ENCODE peak calls at places on chromosomes 16 and 17, in seven cellular contexts. V is fibroblast of lung, U is tibial artery, P is lower lobe of right lung, G is DND-41, Z is mesendoderm, X is body of pancreas. E is an unnamed sample. For H3K36me3, the result is how much of the 10 kb centered on the place peaks cover.

GRCh38 chr17:7774037-7774659 is 56.6 kb downstream of the DNAH2 start:
- DNase-seq in V (peak), U (no peak), G (no peak), X (no peak), P (no peak), Z (peak), E (peak)

GRCh38 chr17:8156174-8156992 is 4.2 kb upstream of the PER1 start:
- DNase-seq in U (peak), P (peak), Z (peak), V (peak), X (peak), G (peak), E (peak)

GRCh38 chr16:85570213-85570734 is 42.8 kb upstream of the GSE1 start:
- DNase-seq in G (peak), X (no peak), P (no peak), Z (no peak), V (no peak), U (no peak), E (no peak)

GRCh38 chr17:77526728-77527355 is 386.1 kb downstream of the SEC14L1 start:
- DNase-seq in U (no peak), G (no peak), Z (no peak), V (no peak), P (no peak), X (no peak), E (no peak)

GRCh38 chr17:8941520-8941919 is 24.0 kb downstream of the PIK3R5 start:
- DNase-seq in P (peak), V (no peak), X (no peak), U (no peak), Z (no peak), G (peak), E (no peak)

GRCh38 chr16:19338335-19338734 is 52.8 kb downstream of the CLEC19A start:
- DNase-seq in P (no peak), X (no peak), V (no peak), U (no peak), G (no peak), Z (peak), E (no peak)

GRCh38 chr16:80692270-80692669 is 112.1 kb downstream of the CDYL2 start:
- DNase-seq in Z (no peak), X (no peak), G (no peak), U (no peak), V (no peak), P (no peak), E (no peak)

GRCh38 chr16:8972843-8973586 is 9.3 kb upstream of the USP7 start:
- DNase-seq in P (no peak), G (no peak), U (no peak), V (peak), Z (no peak), X (no peak), E (no peak)

GRCh38 chr17:49882434-49882833 is 34.6 kb upstream of the TAC4 start:
- DNase-seq in Z (no peak), X (no peak), P (no peak), U (no peak), V (no peak), G (no peak), E (no peak)

GRCh38 chr17:4530799-4531730 is 24.1 kb downstream of the MYBBP1A start:
- DNase-seq in U (no peak), V (no peak), Z (peak), G (no peak), P (no peak), X (no peak), E (no peak)

GRCh38 chr16:5678371-5678770 is 580.8 kb upstream of the EEF2KMT start:
- DNase-seq in G (peak), P (no peak), U (no peak), V (no peak), X (no peak), Z (peak), E (no peak)

GRCh38 chr17:43974541-43975315 is 21.0 kb upstream of the PYY start:
- DNase-seq in G (no peak), P (no peak), X (no peak), U (no peak), V (no peak), Z (no peak), E (no peak)

GRCh38 chr17:77285594-77286390 is 145.0 kb downstream of the SEC14L1 start:
- DNase-seq in G (no peak), V (peak), Z (no peak), X (no peak), P (peak), U (peak), E (peak)

GRCh38 chr17:2449486-2449885 is 48.6 kb upstream of the MNT start:
- DNase-seq in V (no peak), X (no peak), U (no peak), P (no peak), Z (no peak), G (no peak), E (no peak)

GRCh38 chr17:83005639-83006038 is 73.8 kb upstream of the METRNL start:
- DNase-seq in G (no peak), V (no peak), U (no peak), X (no peak), P (no peak), Z (no peak), E (no peak)

GRCh38 chr17:58756246-58757161 is 850 bp downstream of the PPM1E start:
- DNase-seq in X (peak), V (no peak), Z (peak), G (no peak), P (no peak), U (no peak), E (no peak)

GRCh38 chr16:28291651-28292626 is at the start of gene SBK1:
- DNase-seq in U (peak), Z (peak), G (peak), P (peak), X (peak), V (peak), E (peak)

GRCh38 chr17:67417507-67417906 is 40.4 kb downstream of the PITPNC1 start:
- DNase-seq in X (peak), G (no peak), Z (no peak), U (no peak), P (no peak), V (no peak), E (peak)

GRCh38 chr17:78237403-78238012 is 6.1 kb downstream of the TMEM235 start:
- DNase-seq in P (no peak), U (no peak), Z (no peak), V (peak), X (no peak), G (no peak), E (no peak)

GRCh38 chr17:18250259-18250658 is 8.3 kb downstream of the FLII start:
- DNase-seq in G (no peak), P (no peak), X (peak), Z (no peak), V (no peak), U (no peak), E (peak)

GRCh38 chr17:18247613-18248001 is 10.9 kb downstream of the FLII start:
- DNase-seq in U (no peak), P (no peak), G (no peak), Z (no peak), X (no peak), V (no peak), E (no peak)

GRCh38 chr17:18248300-18248731 is 10.2 kb downstream of the FLII start:
- DNase-seq in G (peak), V (peak), Z (peak), U (peak), X (peak), P (no peak), E (peak)

GRCh38 chr17:18246880-18247612 is 11.5 kb downstream of the FLII start:
- DNase-seq in U (no peak), G (peak), X (peak), V (no peak), P (peak), Z (peak), E (peak)

GRCh38 chr17:18248811-18249210 is 9.7 kb downstream of the FLII start:
- DNase-seq in G (no peak), Z (no peak), U (no peak), V (no peak), X (no peak), P (no peak), E (no peak)
- H3K36me3 ChIP-seq in G (half or more), Z (under half), U (half or more), V (half or more), X (under half), P (half or more), E (half or more)

DNA sequence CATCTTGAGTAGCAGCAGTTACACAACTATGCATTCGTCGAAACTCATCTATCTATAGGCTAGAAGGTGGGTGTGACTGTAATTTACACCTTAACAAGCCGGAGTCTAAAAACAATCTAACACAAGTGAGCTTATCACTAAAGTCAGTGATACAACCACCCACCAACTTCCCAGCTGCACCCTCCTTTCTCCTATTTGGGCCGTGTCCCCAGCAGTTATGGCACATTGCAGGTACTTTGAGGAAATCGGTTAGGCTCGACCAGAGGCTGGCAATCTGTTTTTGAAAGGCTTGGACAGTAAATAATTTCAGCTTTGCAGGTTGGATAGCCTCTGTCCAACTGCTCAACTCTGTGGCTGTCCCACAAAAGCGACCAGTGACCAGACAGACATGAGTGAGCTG is 26.0 kb downstream of the USP22 start:
- DNase-seq in G (no peak), Z (no peak), U (no peak), V (no peak), X (no peak), P (no peak), E (no peak)
- H3K36me3 ChIP-seq in G (half or more), Z (half or more), U (half or more), V (half or more), X (under half), P (half or more), E (half or more)

GRCh38 chr16:88721815-88722755 is 15.8 kb downstream of the CTU2 start:
- DNase-seq in V (no peak), G (no peak), P (no peak), U (no peak), X (no peak), Z (no peak), E (no peak)
- H3K36me3 ChIP-seq in V (half or more), G (half or more), P (half or more), U (half or more), X (under half), Z (under half), E (half or more)

GRCh38 chr16:2775765-2776499 is 1.1 kb downstream of the ELOB start:
- DNase-seq in P (peak), G (no peak), U (no peak), V (no peak), Z (no peak), X (no peak), E (no peak)
- H3K36me3 ChIP-seq in P (under half), G (under half), U (under half), V (under half), Z (under half), X (under half), E (under half)

E was measured in bronchial epithelial cell.